ENCODE peak calls at places on chromosomes 13 and 19, in six cellular contexts. U, T, R, Z, V and C are unnamed samples.

GRCh38 chr13:90968510-90968909 is 379.0 kb upstream of the MIR17HG start:
- DNase-seq in Z (peak; percentile 4), R (no peak), V (peak; percentile 2), U (no peak), T (peak; percentile 50), C (peak; percentile 52)

GRCh38 chr19:10112895-10113591 is 1.6 kb downstream of the P2RY11 start:
- DNase-seq in Z (no peak), R (no peak), V (peak; percentile 47), U (peak; percentile 60), T (peak; percentile 94), C (peak; percentile 86)

GRCh38 chr13:95262837-95263381 is 38.3 kb downstream of the ABCC4 start:
- DNase-seq in V (no peak), Z (no peak), R (no peak), U (no peak), T (no peak), C (no peak)

GRCh38 chr19:45767410-45767880 is 1.6 kb downstream of the SIX5 start:
- DNase-seq in V (peak; percentile 78), R (no peak), T (no peak), Z (no peak), U (peak; percentile 64), C (peak; percentile 69)

GRCh38 chr13:102097708-102098107 is 304.1 kb downstream of the FGF14 start:
- DNase-seq in R (no peak), Z (no peak), T (no peak), V (no peak), U (no peak), C (no peak)

GRCh38 chr13:38542601-38543000 is 144.3 kb upstream of the FREM2 start:
- DNase-seq in T (no peak), R (no peak), U (no peak), V (no peak), Z (no peak), C (no peak)

GRCh38 chr19:14952767-14953166 is 11.5 kb downstream of the OR7C2 start:
- DNase-seq in U (no peak), R (no peak), V (no peak), T (no peak), Z (no peak), C (no peak)

GRCh38 chr13:105806335-105806920 is 729.0 kb downstream of the EFNB2 start:
- DNase-seq in U (no peak), R (no peak), T (no peak), Z (no peak), V (no peak), C (no peak)

GRCh38 chr19:46288896-46289588 is 7.8 kb upstream of the HIF3A start:
- DNase-seq in Z (no peak), U (no peak), T (no peak), R (no peak), V (peak; percentile 36), C (no peak)

GRCh38 chr19:58548859-58549663 is 5.2 kb downstream of the TRIM28 start:
- DNase-seq in U (no peak), Z (no peak), T (no peak), R (no peak), V (no peak), C (no peak)

GRCh38 chr13:19072543-19072942 is 109.1 kb downstream of the TUBA3C start:
- DNase-seq in V (no peak), Z (no peak), U (no peak), R (no peak), T (no peak), C (no peak)

GRCh38 chr19:18961767-18962423 is 20.9 kb upstream of the HOMER3 start:
- DNase-seq in R (no peak), V (peak; percentile 83), Z (no peak), U (peak; percentile 59), T (peak; percentile 92), C (peak; percentile 97)

GRCh38 chr13:112674412-112675383 is 15.1 kb upstream of the ATP11A start:
- DNase-seq in U (no peak), R (no peak), V (no peak), T (peak; percentile 42), Z (no peak), C (no peak)

DNA sequence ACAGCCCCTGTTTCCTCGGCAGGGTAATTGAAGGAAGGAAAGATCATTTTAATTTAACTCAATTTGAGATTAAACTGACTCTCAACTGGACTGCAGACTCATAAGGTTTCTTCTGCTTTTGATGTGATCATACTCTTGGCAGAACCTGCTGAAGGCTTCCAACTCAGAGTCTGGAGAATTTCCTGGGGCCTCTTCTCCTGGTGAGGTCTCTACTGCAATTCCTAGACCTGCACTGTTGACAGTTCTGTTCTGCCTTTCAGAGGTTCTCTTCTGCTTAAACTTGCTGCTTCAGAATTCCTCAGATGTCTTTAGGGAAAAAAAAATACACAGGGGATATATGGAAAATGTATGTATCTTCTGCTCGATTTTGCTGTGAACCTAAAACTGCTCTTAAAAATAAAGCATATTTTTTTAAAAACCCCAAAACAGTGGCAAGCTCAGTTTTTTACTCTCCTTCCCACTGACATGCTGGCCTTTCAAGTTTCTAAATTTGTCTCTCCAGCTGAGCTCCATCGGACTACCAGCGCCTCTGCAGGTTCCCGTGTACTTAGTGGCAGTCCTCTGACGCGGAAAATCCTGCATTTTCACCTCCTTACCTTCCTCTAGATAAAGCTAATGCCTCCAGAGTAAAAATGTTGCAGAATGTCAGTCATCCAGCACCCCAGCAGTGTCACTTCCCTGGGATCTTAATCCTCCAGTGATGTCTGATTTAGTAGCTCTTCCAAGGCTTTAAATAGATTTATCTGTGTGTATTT is 733.5 kb upstream of the SGCG start:
- DNase-seq in U (no peak), V (no peak), Z (no peak), T (no peak), R (no peak), C (no peak)
- TF ChIP-seq ATF3 in U (no peak), V (no peak), Z (no peak), T (no peak), R (no peak), C (no peak)

GRCh38 chr13:23949200-23949599 is 51.9 kb upstream of the C1QTNF9B start:
- DNase-seq in R (no peak), Z (no peak), V (no peak), T (no peak), U (no peak), C (no peak)
- TF ChIP-seq ATF3 in R (no peak), Z (no peak), V (no peak), T (no peak), U (no peak), C (no peak)

DNA sequence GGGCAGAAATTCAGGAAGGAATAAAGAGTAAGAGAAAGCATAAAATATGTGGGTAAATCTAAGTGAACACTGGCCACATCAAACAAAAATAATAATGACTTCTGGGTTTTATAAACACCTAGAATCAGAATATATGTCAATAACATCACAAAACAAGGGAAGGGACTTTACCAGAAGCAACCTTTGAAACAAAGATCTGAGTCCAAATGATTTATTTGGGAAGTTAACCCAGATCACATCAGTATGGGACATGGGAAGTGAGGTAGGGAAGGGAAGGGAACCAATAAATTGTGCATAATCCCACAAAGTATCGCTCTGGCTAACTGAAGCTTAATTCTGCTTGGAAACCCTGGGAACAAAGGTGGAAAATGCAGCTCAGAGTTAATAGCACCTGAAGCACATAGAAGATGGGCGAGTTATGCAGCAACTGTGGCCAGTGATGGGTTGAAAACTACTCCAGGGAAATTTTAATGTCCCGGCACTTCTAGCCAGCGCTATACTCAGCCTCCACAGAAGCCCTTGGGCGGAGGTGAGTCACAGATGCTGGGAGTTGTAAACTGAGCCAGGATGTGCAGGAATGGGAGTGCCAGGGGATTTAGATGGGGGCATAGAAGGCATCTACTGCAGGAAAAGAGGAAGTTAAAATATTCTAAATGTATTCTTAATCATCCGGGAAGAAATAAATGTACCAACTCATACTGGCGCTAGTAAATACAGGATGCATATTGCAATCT is 34.3 kb upstream of the CEBPG start:
- DNase-seq in U (no peak), R (no peak), T (no peak), Z (no peak), V (no peak), C (no peak)
- TF ChIP-seq ATF3 in U (no peak), R (no peak), T (no peak), Z (no peak), V (no peak), C (no peak)

GRCh38 chr19:49896863-49897621 is at the start of gene IL4I1:
- DNase-seq in U (no peak), Z (no peak), V (no peak), T (no peak), R (peak; percentile 96), C (no peak)
- TF ChIP-seq ATF3 in U (no peak), Z (no peak), V (no peak), T (no peak), R (no peak), C (no peak)

DNA sequence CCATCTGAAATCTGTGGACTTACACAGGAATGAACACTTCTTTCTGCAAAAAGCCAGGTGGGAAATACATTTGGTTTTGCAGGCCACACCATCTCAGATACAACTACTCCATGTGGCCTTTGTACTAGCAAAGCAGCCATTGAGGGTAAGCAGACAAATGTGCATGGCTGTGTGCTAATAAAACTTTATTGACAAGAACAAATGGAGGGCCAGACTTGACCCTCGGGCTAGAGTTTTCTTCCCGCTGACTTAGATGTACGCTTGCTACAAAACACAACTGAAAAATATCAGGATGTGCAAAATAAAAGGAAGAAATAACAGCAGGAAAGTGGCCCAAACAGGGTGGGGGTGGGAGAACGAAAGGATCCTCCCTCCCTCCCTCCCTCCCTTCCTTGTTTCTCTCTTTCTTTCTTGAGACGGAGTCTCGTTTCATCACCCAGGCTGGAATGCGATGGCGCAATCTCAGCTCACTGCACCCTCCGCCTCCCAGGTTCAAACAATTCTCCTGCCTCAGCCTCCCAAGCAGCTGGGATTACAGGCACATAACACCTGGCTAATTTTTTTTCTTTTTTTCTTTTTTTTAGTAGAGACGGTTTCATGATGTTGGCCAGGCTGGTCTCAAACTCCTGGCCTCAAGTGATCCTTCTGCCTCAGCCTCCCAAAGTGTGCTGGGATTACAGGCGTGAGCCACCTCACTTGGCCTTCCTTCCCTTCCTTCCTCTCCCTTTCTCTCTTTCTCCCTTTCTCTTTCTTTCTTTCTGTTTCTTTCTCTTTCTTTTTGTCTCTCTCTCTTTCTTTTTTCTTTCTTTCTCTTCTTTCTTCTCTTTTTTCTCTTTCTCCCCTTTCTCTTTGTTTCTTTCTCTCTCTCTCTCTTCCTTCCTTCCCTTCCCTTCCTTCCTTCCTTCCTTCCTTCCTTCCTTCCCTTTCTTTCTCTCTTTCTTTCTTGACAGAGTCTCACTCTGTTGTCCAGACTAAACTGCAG is 29.3 kb downstream of the CCL25 start:
- DNase-seq in T (no peak), U (no peak), R (no peak), Z (no peak), V (no peak), C (no peak)
- TF ChIP-seq ATF3 in T (no peak), U (no peak), R (no peak), Z (no peak), V (peak; percentile 52), C (no peak)

DNA sequence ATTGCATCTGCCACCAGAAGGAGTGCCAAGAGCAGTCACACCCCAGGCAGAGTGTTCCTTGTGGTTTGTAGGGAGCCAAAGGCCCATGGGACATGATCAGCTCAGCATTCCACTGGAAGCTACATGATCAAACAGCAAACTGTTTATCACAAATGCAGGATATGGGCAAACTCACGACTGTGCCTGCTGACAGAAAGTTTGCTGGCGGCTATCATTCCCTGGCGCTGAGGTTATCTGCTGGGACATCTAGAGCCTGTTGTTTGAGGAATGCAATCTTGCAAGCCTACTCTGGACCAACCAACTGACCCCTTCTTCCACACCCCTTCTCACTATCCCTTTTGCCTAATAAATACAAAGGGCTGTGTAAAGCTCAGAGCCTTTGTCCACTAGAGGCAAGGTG is 7.7 kb upstream of the ZNF613 start:
- DNase-seq in V (no peak), R (no peak), U (no peak), Z (no peak), T (no peak), C (no peak)
- TF ChIP-seq ATF3 in V (no peak), R (no peak), U (no peak), Z (no peak), T (no peak), C (no peak)

GRCh38 chr13:41017744-41018582 is 1.2 kb downstream of the ELF1 start:
- DNase-seq in Z (no peak), U (no peak), R (no peak), T (no peak), V (peak; percentile 58), C (no peak)
- TF ChIP-seq ATF3 in Z (no peak), U (no peak), R (no peak), T (no peak), V (no peak), C (no peak)

GRCh38 chr13:98144501-98145350 is 1.8 kb downstream of the FARP1 start:
- DNase-seq in R (no peak), T (no peak), V (peak; percentile 86), U (no peak), Z (peak; percentile 8), C (peak; percentile 52)
- TF ChIP-seq ATF3 in R (no peak), T (no peak), V (no peak), U (no peak), Z (no peak), C (no peak)